ENCODE peak calls at places on chromosomes 7 and 10, in ten cellular contexts. X, Q, R, N, P, C, K, W, M and I are unnamed samples.

GRCh38 chr7:7653568-7654187 is 13.1 kb downstream of the UMAD1 start:
- DNase-seq in Q (no peak), K (peak), W (no peak), X (no peak), M (no peak), N (peak), P (no peak), C (no peak), R (no peak), I (no peak)

GRCh38 chr7:98831641-98832221 is 38.1 kb downstream of the TMEM130 start:
- DNase-seq in X (peak), P (no peak), K (no peak), R (no peak), W (no peak), N (peak), Q (no peak), M (no peak), C (no peak), I (no peak)

GRCh38 chr7:28536259-28536658 is 123.9 kb downstream of the CREB5 start:
- DNase-seq in W (no peak), M (no peak), R (no peak), P (no peak), Q (peak), C (no peak), N (peak), K (no peak), X (no peak), I (no peak)

GRCh38 chr7:92076509-92076908 is 57.8 kb downstream of the CYP51A1 start:
- DNase-seq in W (no peak), X (no peak), K (no peak), M (no peak), C (no peak), P (no peak), R (no peak), N (no peak), Q (no peak), I (no peak)

GRCh38 chr10:51162002-51162401 is 87.7 kb downstream of the PRKG1 start:
- DNase-seq in N (no peak), W (no peak), X (no peak), R (no peak), P (peak), K (no peak), Q (no peak), C (no peak), M (no peak), I (no peak)

GRCh38 chr7:24419527-24419926 is 135.5 kb downstream of the NPY start:
- DNase-seq in R (no peak), K (no peak), M (no peak), N (no peak), C (no peak), W (no peak), Q (no peak), X (no peak), P (no peak), I (no peak)

GRCh38 chr7:36809510-36809909 is 85.2 kb upstream of the AOAH start:
- DNase-seq in Q (no peak), K (no peak), N (no peak), X (no peak), P (no peak), M (no peak), C (no peak), W (no peak), R (no peak), I (no peak)

GRCh38 chr10:4333474-4333894 is 492.5 kb upstream of the AKR1E2 start:
- DNase-seq in K (no peak), N (no peak), R (no peak), X (no peak), Q (no peak), W (no peak), P (no peak), M (no peak), C (no peak), I (no peak)

GRCh38 chr10:124717911-124718734 is 26.1 kb downstream of the FAM53B start:
- DNase-seq in R (no peak), P (no peak), Q (no peak), W (no peak), K (peak), X (peak), C (no peak), M (no peak), N (peak), I (no peak)

GRCh38 chr10:58241346-58241745 is 26.3 kb downstream of the IPMK start:
- DNase-seq in C (no peak), M (no peak), X (no peak), P (no peak), Q (no peak), R (no peak), K (no peak), N (no peak), W (no peak), I (no peak)

GRCh38 chr7:142485617-142486226 is 227.9 kb upstream of the PRSS58 start:
- DNase-seq in Q (no peak), C (no peak), N (peak), W (no peak), P (no peak), X (peak), K (no peak), R (no peak), M (no peak), I (no peak)

GRCh38 chr7:106050002-106050742 is 61.9 kb downstream of the SYPL1 start:
- DNase-seq in N (no peak), R (no peak), C (no peak), K (no peak), X (no peak), P (no peak), M (no peak), W (no peak), Q (no peak), I (no peak)

GRCh38 chr7:50068850-50069551 is 24.0 kb downstream of the ZPBP start:
- DNase-seq in W (no peak), K (peak), N (peak), Q (no peak), C (no peak), M (no peak), R (no peak), P (peak), X (no peak), I (no peak)

GRCh38 chr10:53839437-53840039 is 961.5 kb downstream of the PCDH15 start:
- DNase-seq in Q (no peak), X (no peak), P (no peak), W (no peak), M (no peak), R (no peak), K (no peak), N (no peak), C (no peak), I (no peak)

GRCh38 chr7:149880871-149881301 is 7.1 kb downstream of the ATP6V0E2 start:
- DNase-seq in C (peak), W (no peak), P (no peak), K (no peak), R (no peak), N (no peak), Q (no peak), M (peak), X (no peak), I (no peak)

GRCh38 chr7:101690061-101690460 is 61.0 kb upstream of the MYL10 start:
- DNase-seq in N (no peak), W (no peak), K (no peak), R (no peak), P (peak), C (no peak), X (no peak), Q (no peak), M (no peak), I (no peak)

GRCh38 chr10:17129711-17130110 is at the start of gene CUBN:
- DNase-seq in P (no peak), C (no peak), N (no peak), W (no peak), M (no peak), R (no peak), K (no peak), Q (no peak), X (no peak), I (no peak)

GRCh38 chr10:79084972-79085597 is 16.3 kb downstream of the ZMIZ1 start:
- DNase-seq in P (no peak), K (no peak), X (no peak), Q (no peak), M (no peak), R (no peak), W (no peak), C (no peak), N (no peak), I (no peak)

GRCh38 chr10:132867801-132868644 is 74.3 kb downstream of the CFAP46 start:
- DNase-seq in Q (no peak), N (no peak), P (no peak), M (no peak), K (no peak), R (no peak), X (no peak), C (peak), W (no peak), I (peak)

GRCh38 chr7:25758559-25758958 is 393.4 kb upstream of the NFE2L3 start:
- DNase-seq in P (no peak), K (no peak), N (no peak), M (no peak), Q (no peak), R (no peak), C (no peak), X (no peak), W (no peak), I (no peak)

GRCh38 chr7:8831386-8831785 is 398.0 kb downstream of the NXPH1 start:
- DNase-seq in M (no peak), P (no peak), X (no peak), W (no peak), N (no peak), R (no peak), C (no peak), K (no peak), Q (no peak), I (no peak)

GRCh38 chr7:133021196-133021595 is 60.7 kb downstream of the CHCHD3 start:
- DNase-seq in C (no peak), N (no peak), W (no peak), M (no peak), P (no peak), Q (no peak), K (no peak), X (no peak), R (no peak), I (no peak)

DNA sequence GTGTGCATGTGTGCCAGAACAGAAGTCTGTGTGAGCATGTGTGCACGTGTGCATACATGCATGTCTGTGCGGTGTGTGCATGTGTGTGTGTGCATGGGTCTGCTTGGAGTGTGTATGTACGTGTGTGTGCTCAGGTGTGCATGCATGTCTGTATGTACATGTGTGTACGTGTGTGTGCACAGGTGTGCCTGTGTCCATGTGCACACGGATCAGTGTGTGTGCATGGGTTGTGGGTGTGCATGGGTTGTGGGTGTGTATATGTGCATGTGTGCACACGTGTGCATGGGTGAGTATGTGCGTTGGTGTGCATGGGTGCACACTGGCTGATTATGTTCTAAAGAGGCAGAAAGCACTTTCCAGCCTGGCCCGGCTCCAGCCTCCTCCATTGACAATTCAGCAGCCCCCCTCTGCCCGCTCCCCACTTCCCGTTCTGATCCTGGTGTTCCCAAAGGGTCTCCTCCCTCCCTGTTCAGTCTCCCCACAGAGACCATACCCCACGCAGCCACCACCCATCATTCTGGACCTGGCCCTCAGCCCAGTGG is 44.1 kb upstream of the PDGFA start:
- DNase-seq in C (no peak), M (no peak), N (no peak), K (no peak), R (no peak), W (no peak), X (no peak), Q (no peak), P (no peak), I (no peak)
- TF ChIP-seq CTCF in C (no peak), M (no peak), N (no peak), K (no peak), R (no peak), W (no peak), X (no peak), Q (no peak), P (no peak), I (no peak)

DNA sequence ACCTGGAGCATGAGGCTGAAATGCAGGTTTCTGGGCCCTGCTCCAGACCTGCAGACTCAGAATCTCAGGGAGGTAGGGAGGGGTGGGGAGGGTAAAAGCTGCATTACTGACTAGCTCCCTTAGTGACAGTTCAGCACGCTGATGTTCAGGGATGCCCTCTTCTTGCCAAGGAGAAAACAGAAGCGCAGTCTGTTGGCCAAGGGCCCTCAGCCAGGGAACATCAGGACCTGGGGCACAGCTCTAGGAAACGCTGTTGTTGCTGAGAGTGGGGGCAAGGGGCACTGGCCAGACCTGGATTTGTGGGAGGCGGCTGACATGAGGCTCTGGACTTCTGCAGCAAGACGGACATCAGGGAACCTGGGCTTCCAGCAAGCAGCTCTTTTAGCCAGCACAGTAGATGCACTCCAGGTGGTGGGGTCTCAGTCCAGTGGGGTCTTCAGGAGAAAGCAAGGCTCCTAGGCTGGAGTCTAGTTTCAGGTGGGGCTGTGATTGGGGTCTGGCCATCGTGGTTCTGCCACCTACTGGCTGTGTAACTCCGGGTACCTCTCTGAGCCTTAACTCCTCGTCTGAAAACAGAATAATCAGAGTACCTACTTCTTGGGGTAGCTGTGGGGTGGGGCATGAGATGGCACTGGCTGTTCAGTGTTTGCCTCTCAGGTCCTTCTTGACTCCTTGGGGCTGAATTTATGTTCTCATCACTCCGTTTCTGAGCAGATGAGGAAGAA is 72.9 kb upstream of the PRLHR start:
- DNase-seq in C (no peak), Q (no peak), X (no peak), W (no peak), M (no peak), R (no peak), N (no peak), P (no peak), K (no peak), I (no peak)
- TF ChIP-seq CTCF in C (no peak), Q (no peak), X (no peak), W (no peak), M (no peak), R (peak), N (no peak), P (no peak), K (no peak), I (no peak)

GRCh38 chr7:31896929-31897328 is 173.3 kb downstream of the PDE1C start:
- DNase-seq in X (no peak), M (no peak), Q (no peak), R (peak), W (no peak), N (no peak), K (no peak), C (no peak), P (no peak), I (no peak)
- TF ChIP-seq CTCF in X (no peak), M (no peak), Q (no peak), R (no peak), W (no peak), N (no peak), K (no peak), C (no peak), P (no peak), I (no peak)

GRCh38 chr10:29948971-29949370 is 110.4 kb downstream of the JCAD start:
- DNase-seq in N (peak), M (no peak), K (no peak), W (no peak), R (no peak), P (no peak), X (no peak), Q (no peak), C (no peak), I (no peak)

GRCh38 chr10:29946614-29946952 is 112.8 kb downstream of the JCAD start:
- DNase-seq in X (no peak), C (no peak), N (no peak), R (no peak), M (no peak), P (no peak), Q (no peak), K (no peak), W (no peak), I (no peak)

GRCh38 chr10:29949411-29950011 is 109.9 kb downstream of the JCAD start:
- DNase-seq in K (no peak), M (no peak), Q (no peak), R (peak), W (no peak), C (no peak), N (peak), P (no peak), X (no peak), I (no peak)

GRCh38 chr10:29946953-29947700 is 112.3 kb downstream of the JCAD start:
- DNase-seq in X (no peak), M (peak), Q (no peak), R (peak), P (peak), N (peak), K (no peak), W (no peak), C (no peak), I (no peak)

DNA sequence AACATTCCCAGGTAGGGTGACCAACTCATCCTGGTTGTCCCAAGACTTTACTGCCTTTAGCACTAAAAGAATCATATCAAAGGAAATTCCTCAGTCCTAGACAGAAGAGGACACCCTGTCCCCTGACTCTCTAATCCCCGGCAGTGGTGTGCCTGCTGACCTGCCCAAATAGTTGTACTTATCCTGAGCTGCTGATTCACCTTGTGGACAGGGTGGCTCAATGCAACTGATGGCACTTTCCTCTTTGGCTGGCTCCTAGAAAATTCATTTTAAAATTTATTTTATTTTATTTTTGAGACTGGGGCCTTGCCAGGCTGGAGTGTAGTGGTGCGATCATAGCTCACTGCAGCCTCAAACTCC is 111.7 kb downstream of the JCAD start:
- DNase-seq in R (no peak), Q (no peak), W (no peak), C (no peak), P (no peak), K (no peak), X (no peak), N (peak), M (no peak), I (no peak)
- TF ChIP-seq CTCF in R (no peak), Q (no peak), W (no peak), C (no peak), P (no peak), K (no peak), X (no peak), N (peak), M (no peak), I (no peak)